ENCODE peak calls at places on chromosomes 7 and 10, in seven cellular contexts. C is spleen; R is gastrocnemius medialis; Q is coronary artery; J is CD8-positive, alpha-beta memory T cell; T is neuronal stem cell; W is colonic mucosa. Z is an unnamed sample.

GRCh38 chr7:131076032-131076431 is 251.6 kb upstream of the MKLN1 start:
- DNase-seq in R (no peak), J (no peak), W (no peak), Q (no peak), T (no peak), C (no peak), Z (no peak)

GRCh38 chr7:44322631-44323363 is 2.6 kb downstream of the CAMK2B start:
- DNase-seq in R (peak; percentile 98), C (no peak), T (no peak), J (no peak), Q (no peak), W (no peak), Z (no peak)

GRCh38 chr10:93458821-93459257 is 23.3 kb downstream of the MYOF start:
- DNase-seq in Q (peak; percentile 96), J (no peak), W (no peak), C (no peak), T (no peak), R (peak; percentile 74), Z (no peak)

GRCh38 chr7:32299133-32299702 is 191.0 kb downstream of the LSM5 start:
- DNase-seq in T (peak; percentile 32), Q (no peak), C (no peak), J (no peak), R (no peak), W (no peak), Z (no peak)

GRCh38 chr7:4613855-4614548 is 68.1 kb upstream of the FOXK1 start:
- DNase-seq in C (no peak), R (peak; percentile 59), J (no peak), Q (no peak), T (no peak), W (no peak), Z (no peak)

GRCh38 chr10:70552585-70552984 is 50.0 kb downstream of the PRF1 start:
- DNase-seq in Q (no peak), T (no peak), C (no peak), W (no peak), R (no peak), J (no peak), Z (no peak)

GRCh38 chr7:16753932-16754571 is 497 bp downstream of the TSPAN13 start:
- DNase-seq in C (peak; percentile 85), R (no peak), Q (no peak), T (peak; percentile 69), J (no peak), W (peak; percentile 62), Z (peak; percentile 45)

GRCh38 chr10:62815373-62816111 is 624 bp downstream of the EGR2 start:
- DNase-seq in W (peak; percentile 21), R (no peak), J (no peak), Q (no peak), T (no peak), C (peak; percentile 88), Z (no peak)

GRCh38 chr10:76401006-76401405 is 969.6 kb downstream of the LRMDA start:
- DNase-seq in R (no peak), J (no peak), T (no peak), C (no peak), W (no peak), Q (no peak), Z (no peak)

GRCh38 chr10:75405201-75406143 is 3.9 kb upstream of the ZNF503 start:
- DNase-seq in T (peak; percentile 30), R (no peak), W (peak; percentile 40), C (no peak), Q (no peak), J (no peak), Z (no peak)

GRCh38 chr7:137882806-137883205 is 36.0 kb upstream of the DGKI start:
- DNase-seq in C (no peak), J (no peak), Q (no peak), R (no peak), W (no peak), T (no peak), Z (no peak)

GRCh38 chr10:28082316-28082715 is 83.4 kb upstream of the ODAD2 start:
- DNase-seq in Q (no peak), R (no peak), J (no peak), C (no peak), W (no peak), T (no peak), Z (no peak)

GRCh38 chr7:54782829-54783228 is 23.8 kb upstream of the SEC61G start:
- DNase-seq in R (no peak), W (no peak), T (no peak), J (no peak), Q (no peak), C (no peak), Z (no peak)

GRCh38 chr10:14254368-14254767 is 76.4 kb downstream of the FRMD4A start:
- DNase-seq in J (no peak), C (no peak), W (no peak), R (no peak), T (no peak), Q (no peak), Z (no peak)

GRCh38 chr7:13990319-13990983 is 985 bp upstream of the ETV1 start:
- DNase-seq in T (peak; percentile 66), C (peak; percentile 68), J (peak; percentile 13), W (peak; percentile 56), Q (peak; percentile 85), R (peak; percentile 41), Z (no peak)

GRCh38 chr10:5806745-5807144 is 6.5 kb downstream of the GDI2 start:
- DNase-seq in J (no peak), W (no peak), Q (no peak), T (no peak), C (no peak), R (no peak), Z (no peak)
- H3K27ac ChIP-seq in J (no peak overlapping the region), W (no peak overlapping the region), Q (no peak overlapping the region), T (no peak overlapping the region), C (no peak overlapping the region), R (peak overlapping the region; percentile 66), Z (no peak overlapping the region)

GRCh38 chr7:108143658-108144420 is 13.7 kb upstream of the LAMB4 start:
- DNase-seq in T (no peak), J (no peak), C (no peak), R (no peak), W (no peak), Q (no peak), Z (no peak)

GRCh38 chr7:108144931-108145330 is 14.8 kb upstream of the LAMB4 start:
- DNase-seq in C (no peak), W (no peak), Q (no peak), J (no peak), R (no peak), T (no peak), Z (no peak)

GRCh38 chr7:108145401-108145800 is 15.2 kb upstream of the LAMB4 start:
- DNase-seq in Q (no peak), C (no peak), T (no peak), R (no peak), J (no peak), W (no peak), Z (peak; percentile 47)

GRCh38 chr7:108147031-108147563 is 16.9 kb upstream of the LAMB4 start:
- DNase-seq in J (no peak), Q (no peak), C (no peak), R (no peak), T (no peak), W (no peak), Z (no peak)

GRCh38 chr7:108146070-108146842 is 16.1 kb upstream of the LAMB4 start:
- DNase-seq in C (no peak), J (no peak), W (peak; percentile 75), R (peak; percentile 13), Q (no peak), T (peak; percentile 78), Z (no peak)
- H3K27ac ChIP-seq in C (no peak overlapping the region), J (no peak overlapping the region), W (no peak overlapping the region), R (no peak overlapping the region), Q (no peak overlapping the region), T (no peak overlapping the region), Z (peak overlapping the region; percentile 50)

GRCh38 chr10:65235846-65236245 is 1690.0 kb upstream of the LRRTM3 start:
- DNase-seq in J (no peak), W (no peak), T (no peak), C (no peak), Q (no peak), R (no peak), Z (no peak)

GRCh38 chr10:65235266-65235665 is 1690.6 kb upstream of the LRRTM3 start:
- DNase-seq in C (no peak), T (no peak), J (no peak), R (no peak), W (no peak), Q (no peak), Z (no peak)

GRCh38 chr10:65234261-65234660 is 1691.6 kb upstream of the LRRTM3 start:
- DNase-seq in Q (no peak), J (no peak), T (no peak), W (no peak), C (no peak), R (no peak), Z (no peak)

DNA sequence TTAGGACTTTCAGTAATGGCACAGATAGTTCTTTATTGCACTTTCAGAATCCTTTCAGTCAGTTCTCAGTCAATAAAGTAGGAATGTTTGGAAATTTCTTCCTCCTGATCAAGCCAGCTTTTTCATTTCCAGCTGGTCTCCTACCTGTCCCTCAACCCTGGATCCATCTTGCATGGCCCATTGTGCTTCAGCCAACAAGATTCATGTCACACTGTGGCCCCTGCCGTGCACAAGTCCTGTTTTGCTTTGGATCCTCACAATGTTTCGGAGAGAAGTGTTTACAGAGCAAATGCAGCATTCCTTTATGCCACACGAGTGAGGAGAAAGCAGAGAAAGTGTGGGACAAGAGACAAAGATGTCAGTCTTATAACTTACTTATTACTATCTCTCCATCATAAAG is 1694.7 kb upstream of the LRRTM3 start:
- DNase-seq in W (no peak), R (no peak), J (no peak), Q (no peak), C (no peak), T (no peak), Z (no peak)
- H3K27ac ChIP-seq in W (no peak overlapping the region), R (no peak overlapping the region), J (no peak overlapping the region), Q (no peak overlapping the region), C (no peak overlapping the region), T (no peak overlapping the region), Z (no peak overlapping the region)

DNA sequence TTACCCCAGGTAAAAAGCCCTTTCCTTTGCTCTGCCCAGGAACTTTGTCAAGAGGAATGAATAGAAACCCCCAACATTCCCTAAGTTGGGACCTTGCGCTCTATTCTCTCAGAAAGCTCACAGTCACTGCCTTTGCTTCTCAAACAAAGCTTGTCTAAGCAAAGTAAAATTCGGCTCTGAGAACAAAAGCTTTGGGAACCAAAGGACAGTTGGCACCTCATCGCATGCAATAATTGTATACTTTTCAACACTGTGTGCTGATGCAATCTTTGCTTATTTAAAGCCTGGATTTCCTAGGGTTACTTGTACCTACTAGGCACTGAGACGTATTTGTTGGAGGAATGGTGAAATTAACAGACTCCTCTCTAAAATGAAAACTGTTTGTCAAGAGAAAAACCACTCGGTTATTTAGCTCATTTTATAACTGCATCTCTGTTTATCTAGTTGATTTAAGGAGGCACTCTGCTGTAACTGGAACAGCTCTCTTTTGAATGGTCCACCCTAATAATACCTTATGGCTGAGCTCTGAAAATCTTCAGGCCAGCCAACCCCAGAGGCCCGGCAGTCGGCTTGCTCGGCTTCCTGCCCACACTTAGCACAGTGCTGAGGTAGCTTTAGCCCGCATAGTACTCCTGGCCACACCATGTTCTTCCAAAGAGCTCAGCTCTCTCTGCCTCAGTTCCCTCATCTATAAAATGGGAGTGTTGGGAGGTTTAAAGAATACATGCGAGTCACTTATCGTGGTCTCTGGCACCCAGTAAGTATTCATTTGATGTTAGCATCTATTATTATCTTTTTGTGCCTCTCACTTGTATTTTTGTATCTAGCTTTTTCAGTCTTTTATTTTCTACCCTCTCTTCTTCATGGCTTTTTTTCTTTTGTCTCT is 80.2 kb upstream of the PRR15 start:
- DNase-seq in C (no peak), R (no peak), T (no peak), J (no peak), Q (no peak), W (no peak), Z (no peak)
- H3K27ac ChIP-seq in C (no peak overlapping the region), R (no peak overlapping the region), T (no peak overlapping the region), J (no peak overlapping the region), Q (peak overlapping the region; percentile 61), W (no peak overlapping the region), Z (peak overlapping the region; percentile 94)